ENCODE peak calls at places on chromosome 13, in four cellular contexts. S, V, B and D are unnamed samples.

GRCh38 chr13:109783447-109783814 is 3.0 kb downstream of the IRS2 start:
- DNase-seq in S (no peak), V (no peak), B (no peak), D (no peak)

GRCh38 chr13:24610956-24611355 is 69.3 kb upstream of the ATP12A start:
- DNase-seq in S (no peak), V (no peak), B (no peak), D (no peak)

GRCh38 chr13:45799451-45799850 is 52.1 kb downstream of the SIAH3 start:
- DNase-seq in S (no peak), V (no peak), B (peak; percentile 48), D (no peak)

GRCh38 chr13:108496364-108497215 is 132.8 kb upstream of the MYO16 start:
- DNase-seq in S (no peak), V (no peak), B (no peak), D (no peak)

GRCh38 chr13:89214115-89214514 is 1542.9 kb downstream of the SLITRK5 start:
- DNase-seq in S (no peak), V (no peak), B (no peak), D (no peak)

GRCh38 chr13:60268203-60268555 is 104.5 kb upstream of the DIAPH3 start:
- DNase-seq in S (no peak), V (no peak), B (no peak), D (no peak)

GRCh38 chr13:51292000-51292550 is 47.4 kb upstream of the SERPINE3 start:
- DNase-seq in S (no peak), V (no peak), B (no peak), D (no peak)

GRCh38 chr13:67200605-67201004 is 29.5 kb downstream of the PCDH9 start:
- DNase-seq in S (no peak), V (no peak), B (no peak), D (no peak)

GRCh38 chr13:103140001-103140671 is 73.9 kb upstream of the SLC10A2 start:
- DNase-seq in S (no peak), V (peak; percentile 33), B (no peak), D (peak; percentile 4)

GRCh38 chr13:49681837-49682236 is 9.4 kb downstream of the EBPL start:
- DNase-seq in S (no peak), V (peak; percentile 9), B (no peak), D (no peak)

GRCh38 chr13:40667622-40667978 is 1.2 kb upstream of the FOXO1 start:
- DNase-seq in S (no peak), V (no peak), B (no peak), D (no peak)

GRCh38 chr13:39510296-39510695 is 92.7 kb downstream of the LHFPL6 start:
- DNase-seq in S (no peak), V (no peak), B (no peak), D (no peak)

GRCh38 chr13:78610381-78610883 is 7.1 kb upstream of the POU4F1 start:
- DNase-seq in S (no peak), V (no peak), B (no peak), D (no peak)

GRCh38 chr13:44895584-44895983 is 93.7 kb downstream of the NUFIP1 start:
- DNase-seq in S (no peak), V (no peak), B (no peak), D (no peak)

GRCh38 chr13:78326608-78327007 is 276.7 kb downstream of the POU4F1 start:
- DNase-seq in S (no peak), V (no peak), B (no peak), D (no peak)

GRCh38 chr13:24053505-24054251 is 106.8 kb upstream of the SPATA13 start:
- DNase-seq in S (no peak), V (peak; percentile 36), B (no peak), D (no peak)

GRCh38 chr13:113211774-113212173 is 2.4 kb downstream of the CUL4A start:
- DNase-seq in S (no peak), V (no peak), B (no peak), D (no peak)

GRCh38 chr13:23867027-23867491 is 22.1 kb downstream of the MIPEP start:
- DNase-seq in S (no peak), V (peak; percentile 79), B (no peak), D (no peak)

GRCh38 chr13:88978607-88979006 is 1307.4 kb downstream of the SLITRK5 start:
- DNase-seq in S (no peak), V (no peak), B (no peak), D (no peak)

GRCh38 chr13:113947321-113948033 is 26.4 kb downstream of the C13orf46 start:
- DNase-seq in S (no peak), V (peak; percentile 40), B (peak; percentile 42), D (no peak)

GRCh38 chr13:53198699-53199098 is 170.1 kb downstream of the OLFM4 start:
- DNase-seq in S (no peak), V (no peak), B (no peak), D (no peak)

GRCh38 chr13:21061077-21061945 is at the start of gene LATS2:
- DNase-seq in S (peak; percentile 98), V (peak; percentile 95), B (peak; percentile 99), D (peak; percentile 68)

GRCh38 chr13:65085977-65086376 is 2144.2 kb downstream of the PCDH9 start:
- DNase-seq in S (no peak), V (no peak), B (no peak), D (no peak)

GRCh38 chr13:41074523-41074922 is 13.2 kb downstream of the WBP4 start:
- DNase-seq in S (no peak), V (no peak), B (no peak), D (no peak)

GRCh38 chr13:109700176-109700575 is 86.2 kb downstream of the IRS2 start:
- DNase-seq in S (no peak), V (peak; percentile 83), B (peak; percentile 83), D (no peak)

GRCh38 chr13:75481176-75482069 is 546 bp downstream of the TBC1D4 start:
- DNase-seq in S (no peak), V (no peak), B (peak; percentile 22), D (no peak)

GRCh38 chr13:24631922-24632321 is 48.3 kb upstream of the ATP12A start:
- DNase-seq in S (peak; percentile 16), V (no peak), B (no peak), D (no peak)

GRCh38 chr13:62293081-62293480 is 877.4 kb upstream of the PCDH20 start:
- DNase-seq in S (no peak), V (no peak), B (no peak), D (no peak)

GRCh38 chr13:99217461-99218101 is 16.9 kb downstream of the UBAC2 start:
- DNase-seq in S (no peak), V (no peak), B (no peak), D (no peak)

GRCh38 chr13:28001049-28001448 is 12.6 kb upstream of the URAD start:
- DNase-seq in S (no peak), V (no peak), B (no peak), D (no peak)

GRCh38 chr13:28001837-28002473 is 13.5 kb upstream of the URAD start:
- DNase-seq in S (no peak), V (no peak), B (no peak), D (no peak)

GRCh38 chr13:28002886-28003698 is 14.6 kb upstream of the URAD start:
- DNase-seq in S (no peak), V (no peak), B (no peak), D (no peak)

GRCh38 chr13:28000567-28000966 is 12.1 kb upstream of the URAD start:
- DNase-seq in S (no peak), V (no peak), B (no peak), D (no peak)

GRCh38 chr13:27997904-27998522 is 9.5 kb upstream of the URAD start:
- DNase-seq in S (no peak), V (peak; percentile 12), B (peak; percentile 46), D (no peak)
- TF ChIP-seq CTCF in S (no peak), V (peak; percentile 70), B (peak; percentile 57), D (peak; percentile 58)

GRCh38 chr13:26562538-26562890 is 5.0 kb downstream of the WASF3 start:
- DNase-seq in S (no peak), V (no peak), B (no peak), D (no peak)

GRCh38 chr13:26560456-26560855 is 3.0 kb downstream of the WASF3 start:
- DNase-seq in S (no peak), V (no peak), B (no peak), D (no peak)

GRCh38 chr13:26558912-26559485 is 1.5 kb downstream of the WASF3 start:
- DNase-seq in S (no peak), V (no peak), B (no peak), D (no peak)

GRCh38 chr13:26563713-26564112 is 6.2 kb downstream of the WASF3 start:
- DNase-seq in S (no peak), V (no peak), B (no peak), D (no peak)

GRCh38 chr13:26561636-26562537 is 4.4 kb downstream of the WASF3 start:
- DNase-seq in S (no peak), V (peak; percentile 53), B (no peak), D (peak; percentile 87)
- H3K4me3 ChIP-seq in S (no peak overlapping the region), V (no peak overlapping the region), B (no peak overlapping the region), D (no peak overlapping the region)

GRCh38 chr13:31052478-31052877 is 109.2 kb downstream of the HSPH1 start:
- DNase-seq in S (peak; percentile 52), V (no peak), B (no peak), D (no peak)

GRCh38 chr13:31053896-31054295 is 107.8 kb downstream of the HSPH1 start:
- DNase-seq in S (peak; percentile 56), V (no peak), B (no peak), D (no peak)

GRCh38 chr13:31050486-31051400 is 111.0 kb downstream of the HSPH1 start:
- DNase-seq in S (peak; percentile 50), V (no peak), B (no peak), D (no peak)

GRCh38 chr13:31053098-31053497 is 108.6 kb downstream of the HSPH1 start:
- DNase-seq in S (peak; percentile 52), V (peak; percentile 21), B (peak; percentile 29), D (no peak)

GRCh38 chr13:31051999-31052398 is 109.7 kb downstream of the HSPH1 start:
- DNase-seq in S (peak; percentile 18), V (no peak), B (no peak), D (no peak)
- TF ChIP-seq CTCF in S (no peak), V (peak; percentile 45), B (no peak), D (no peak)

GRCh38 chr13:32587014-32587773 is 942 bp downstream of the PDS5B start:
- DNase-seq in S (peak; percentile 87), V (peak; percentile 55), B (peak; percentile 75), D (no peak)

GRCh38 chr13:32594339-32594738 is 8.1 kb downstream of the PDS5B start:
- DNase-seq in S (no peak), V (no peak), B (no peak), D (no peak)

GRCh38 chr13:32595306-32595705 is 9.1 kb downstream of the PDS5B start:
- DNase-seq in S (no peak), V (no peak), B (no peak), D (no peak)

GRCh38 chr13:32587774-32588165 is 1.5 kb downstream of the PDS5B start:
- DNase-seq in S (no peak), V (peak; percentile 1), B (no peak), D (no peak)

DNA sequence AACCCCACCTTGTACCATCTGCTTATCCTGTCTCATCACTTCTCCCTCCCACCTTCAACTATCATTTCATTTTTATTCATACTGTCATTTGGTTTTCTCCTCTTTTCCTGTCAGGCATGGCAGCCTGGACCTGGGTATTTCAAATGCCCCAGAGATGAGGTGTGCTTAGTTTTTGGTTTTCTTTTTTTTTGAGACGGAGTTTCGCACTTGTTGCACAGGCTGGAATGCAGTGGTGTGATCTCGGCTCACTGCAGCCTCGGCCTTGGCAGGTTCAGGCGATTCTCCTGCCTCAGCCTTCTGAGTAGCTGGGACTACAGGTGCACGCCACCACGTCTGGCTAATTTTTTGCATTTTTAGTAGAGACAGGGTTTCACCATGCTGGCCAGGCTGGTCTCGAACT is 5.8 kb downstream of the PDS5B start:
- DNase-seq in S (no peak), V (no peak), B (no peak), D (no peak)
- H3K4me3 ChIP-seq in S (no peak overlapping the region), V (no peak overlapping the region), B (no peak overlapping the region), D (no peak overlapping the region)